ENCODE peak calls at places on chromosome 1, in nine cellular contexts. One of them, this sample, is unnamed.

GRCh38 chr1:37692834-37693175 is 489 bp downstream of the CDCA8 start:
- DNase-seq in HCT116: no peak
- DNase-seq in uterus: peak; percentile 25
- DNase-seq in neuronal stem cell: no peak
- DNase-seq in psoas muscle: no peak
- DNase-seq in cardiac fibroblast: no peak
- DNase-seq in fibroblast of lung: no peak
- DNase-seq in right lobe of liver: peak; percentile 54
- DNase-seq in transverse colon: no peak
- DNase-seq in this sample: no peak

GRCh38 chr1:226982451-226983177 is 42.5 kb downstream of the COQ8A start:
- DNase-seq in HCT116: no peak
- DNase-seq in uterus: no peak
- DNase-seq in neuronal stem cell: no peak
- DNase-seq in psoas muscle: peak; percentile 48
- DNase-seq in cardiac fibroblast: no peak
- DNase-seq in fibroblast of lung: no peak
- DNase-seq in right lobe of liver: no peak
- DNase-seq in transverse colon: no peak
- DNase-seq in this sample: no peak

GRCh38 chr1:223831755-223832636 is 13.8 kb downstream of the TP53BP2 start:
- DNase-seq in HCT116: no peak
- DNase-seq in uterus: no peak
- DNase-seq in neuronal stem cell: no peak
- DNase-seq in psoas muscle: no peak
- DNase-seq in cardiac fibroblast: peak; percentile 67
- DNase-seq in fibroblast of lung: peak; percentile 81
- DNase-seq in right lobe of liver: no peak
- DNase-seq in transverse colon: no peak
- DNase-seq in this sample: peak; percentile 63

GRCh38 chr1:54681396-54681795 is 34.3 kb upstream of the TTC4 start:
- DNase-seq in HCT116: no peak
- DNase-seq in uterus: no peak
- DNase-seq in neuronal stem cell: no peak
- DNase-seq in psoas muscle: no peak
- DNase-seq in cardiac fibroblast: peak; percentile 21
- DNase-seq in fibroblast of lung: peak; percentile 5
- DNase-seq in right lobe of liver: no peak
- DNase-seq in transverse colon: no peak
- DNase-seq in this sample: peak; percentile 33

GRCh38 chr1:179939941-179940340 is 14.7 kb upstream of the CEP350 start:
- DNase-seq in HCT116: no peak
- DNase-seq in uterus: no peak
- DNase-seq in neuronal stem cell: no peak
- DNase-seq in psoas muscle: no peak
- DNase-seq in cardiac fibroblast: no peak
- DNase-seq in fibroblast of lung: no peak
- DNase-seq in right lobe of liver: no peak
- DNase-seq in transverse colon: no peak
- DNase-seq in this sample: no peak

GRCh38 chr1:2232255-2232915 is 4.3 kb downstream of the SKI start:
- DNase-seq in HCT116: no peak
- DNase-seq in uterus: no peak
- DNase-seq in neuronal stem cell: no peak
- DNase-seq in psoas muscle: no peak
- DNase-seq in cardiac fibroblast: no peak
- DNase-seq in fibroblast of lung: no peak
- DNase-seq in right lobe of liver: no peak
- DNase-seq in transverse colon: no peak
- DNase-seq in this sample: no peak

GRCh38 chr1:113770031-113770430 is 10.7 kb upstream of the PHTF1 start:
- DNase-seq in HCT116: no peak
- DNase-seq in uterus: no peak
- DNase-seq in neuronal stem cell: no peak
- DNase-seq in psoas muscle: no peak
- DNase-seq in cardiac fibroblast: no peak
- DNase-seq in fibroblast of lung: no peak
- DNase-seq in right lobe of liver: no peak
- DNase-seq in transverse colon: no peak
- DNase-seq in this sample: no peak

GRCh38 chr1:61244114-61244513 is 161.8 kb downstream of the NFIA start:
- DNase-seq in HCT116: peak; percentile 32
- DNase-seq in uterus: no peak
- DNase-seq in neuronal stem cell: no peak
- DNase-seq in psoas muscle: no peak
- DNase-seq in cardiac fibroblast: peak; percentile 75
- DNase-seq in fibroblast of lung: peak; percentile 76
- DNase-seq in right lobe of liver: no peak
- DNase-seq in transverse colon: no peak
- DNase-seq in this sample: peak; percentile 87

DNA sequence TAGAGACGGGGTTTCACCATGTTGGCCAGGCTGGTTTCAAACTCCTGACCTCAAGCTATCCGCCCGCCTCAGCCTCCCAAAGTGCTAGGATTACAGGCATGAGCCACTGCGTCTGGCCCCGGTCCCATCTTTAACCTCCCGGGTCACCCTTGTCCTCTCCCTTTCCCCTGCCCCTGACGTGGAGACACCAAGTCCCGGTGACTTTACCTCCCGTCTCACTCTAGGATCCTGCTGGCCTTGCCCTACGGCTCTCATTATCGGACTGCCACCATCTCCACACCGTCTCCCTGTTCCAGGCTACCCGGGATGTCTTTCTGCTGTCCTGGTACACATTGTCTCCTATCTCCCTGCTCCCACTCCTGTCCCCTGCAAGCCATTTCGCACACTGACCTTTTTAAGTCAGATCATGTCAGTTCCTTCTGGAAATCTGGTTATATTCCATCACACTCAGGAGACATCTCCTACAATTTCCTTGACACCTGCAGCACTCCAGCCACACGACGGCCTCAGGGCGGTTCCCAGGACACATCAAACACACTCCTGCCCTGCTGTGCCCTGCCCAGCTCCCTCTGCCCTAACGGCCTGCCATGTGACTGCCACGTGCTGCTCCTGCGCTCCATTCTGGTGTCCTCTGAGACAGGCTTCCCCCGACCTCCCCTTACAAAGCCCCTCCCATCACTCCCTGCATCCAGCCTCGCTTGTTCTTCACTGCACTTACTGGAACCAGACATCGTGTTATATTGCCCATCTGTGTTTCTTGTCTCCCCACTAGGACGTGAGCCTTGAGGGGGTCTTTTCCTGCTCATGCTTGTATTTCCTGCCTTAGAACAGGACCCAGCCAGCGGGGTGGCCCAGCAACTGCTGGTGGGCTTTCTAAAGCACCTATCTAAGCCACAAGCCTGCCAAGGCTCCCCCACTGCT is 32.7 kb downstream of the TTC39A start:
- DNase-seq in HCT116: no peak
- DNase-seq in uterus: no peak
- DNase-seq in neuronal stem cell: no peak
- DNase-seq in psoas muscle: no peak
- DNase-seq in cardiac fibroblast: no peak
- DNase-seq in fibroblast of lung: no peak
- DNase-seq in right lobe of liver: peak; percentile 47
- DNase-seq in transverse colon: peak; percentile 42
- DNase-seq in this sample: no peak
- H3K4me3 ChIP-seq in HCT116: no peak overlapping the region
- H3K4me3 ChIP-seq in uterus: peak overlapping the region; percentile 35
- H3K4me3 ChIP-seq in neuronal stem cell: no peak overlapping the region
- H3K4me3 ChIP-seq in psoas muscle: peak overlapping the region; percentile 59
- H3K4me3 ChIP-seq in cardiac fibroblast: no peak overlapping the region
- H3K4me3 ChIP-seq in fibroblast of lung: no peak overlapping the region
- H3K4me3 ChIP-seq in right lobe of liver: peak overlapping the region; percentile 36
- H3K4me3 ChIP-seq in transverse colon: no peak overlapping the region
- H3K4me3 ChIP-seq in this sample: peak overlapping the region; percentile 56

GRCh38 chr1:165442053-165442452 is 2.9 kb downstream of the RXRG start:
- DNase-seq in HCT116: no peak
- DNase-seq in uterus: no peak
- DNase-seq in neuronal stem cell: no peak
- DNase-seq in psoas muscle: no peak
- DNase-seq in cardiac fibroblast: no peak
- DNase-seq in fibroblast of lung: no peak
- DNase-seq in right lobe of liver: no peak
- DNase-seq in transverse colon: no peak
- DNase-seq in this sample: no peak

GRCh38 chr1:165442653-165443052 is 2.3 kb downstream of the RXRG start:
- DNase-seq in HCT116: no peak
- DNase-seq in uterus: no peak
- DNase-seq in neuronal stem cell: no peak
- DNase-seq in psoas muscle: no peak
- DNase-seq in cardiac fibroblast: no peak
- DNase-seq in fibroblast of lung: no peak
- DNase-seq in right lobe of liver: no peak
- DNase-seq in transverse colon: no peak
- DNase-seq in this sample: no peak

GRCh38 chr1:165444897-165445370 is at the start of gene RXRG:
- DNase-seq in HCT116: no peak
- DNase-seq in uterus: no peak
- DNase-seq in neuronal stem cell: peak; percentile 52
- DNase-seq in psoas muscle: peak; percentile 89
- DNase-seq in cardiac fibroblast: peak; percentile 7
- DNase-seq in fibroblast of lung: no peak
- DNase-seq in right lobe of liver: no peak
- DNase-seq in transverse colon: no peak
- DNase-seq in this sample: no peak

GRCh38 chr1:165445388-165445787 is 462 bp upstream of the RXRG start:
- DNase-seq in HCT116: no peak
- DNase-seq in uterus: no peak
- DNase-seq in neuronal stem cell: no peak
- DNase-seq in psoas muscle: no peak
- DNase-seq in cardiac fibroblast: no peak
- DNase-seq in fibroblast of lung: no peak
- DNase-seq in right lobe of liver: no peak
- DNase-seq in transverse colon: no peak
- DNase-seq in this sample: no peak

GRCh38 chr1:165443539-165444289 is 1.2 kb downstream of the RXRG start:
- DNase-seq in HCT116: no peak
- DNase-seq in uterus: no peak
- DNase-seq in neuronal stem cell: no peak
- DNase-seq in psoas muscle: peak; percentile 77
- DNase-seq in cardiac fibroblast: no peak
- DNase-seq in fibroblast of lung: no peak
- DNase-seq in right lobe of liver: no peak
- DNase-seq in transverse colon: no peak
- DNase-seq in this sample: no peak
- H3K4me3 ChIP-seq in HCT116: no peak overlapping the region
- H3K4me3 ChIP-seq in uterus: no peak overlapping the region
- H3K4me3 ChIP-seq in neuronal stem cell: no peak overlapping the region
- H3K4me3 ChIP-seq in psoas muscle: peak overlapping the region; percentile 70
- H3K4me3 ChIP-seq in cardiac fibroblast: no peak overlapping the region
- H3K4me3 ChIP-seq in fibroblast of lung: no peak overlapping the region
- H3K4me3 ChIP-seq in right lobe of liver: no peak overlapping the region
- H3K4me3 ChIP-seq in transverse colon: no peak overlapping the region
- H3K4me3 ChIP-seq in this sample: no peak overlapping the region

GRCh38 chr1:236400061-236400638 is 6.1 kb downstream of the EDARADD start:
- DNase-seq in HCT116: no peak
- DNase-seq in uterus: no peak
- DNase-seq in neuronal stem cell: peak; percentile 9
- DNase-seq in psoas muscle: no peak
- DNase-seq in cardiac fibroblast: no peak
- DNase-seq in fibroblast of lung: no peak
- DNase-seq in right lobe of liver: no peak
- DNase-seq in transverse colon: no peak
- DNase-seq in this sample: peak; percentile 51
- H3K4me3 ChIP-seq in HCT116: no peak overlapping the region
- H3K4me3 ChIP-seq in uterus: no peak overlapping the region
- H3K4me3 ChIP-seq in neuronal stem cell: no peak overlapping the region
- H3K4me3 ChIP-seq in psoas muscle: no peak overlapping the region
- H3K4me3 ChIP-seq in cardiac fibroblast: no peak overlapping the region
- H3K4me3 ChIP-seq in fibroblast of lung: no peak overlapping the region
- H3K4me3 ChIP-seq in right lobe of liver: no peak overlapping the region
- H3K4me3 ChIP-seq in transverse colon: no peak overlapping the region
- H3K4me3 ChIP-seq in this sample: no peak overlapping the region

GRCh38 chr1:234601217-234602017 is 8.6 kb downstream of the IRF2BP2 start:
- DNase-seq in HCT116: no peak
- DNase-seq in uterus: peak; percentile 47
- DNase-seq in neuronal stem cell: no peak
- DNase-seq in psoas muscle: no peak
- DNase-seq in cardiac fibroblast: peak; percentile 69
- DNase-seq in fibroblast of lung: peak; percentile 52
- DNase-seq in right lobe of liver: no peak
- DNase-seq in transverse colon: peak; percentile 42
- DNase-seq in this sample: peak; percentile 78
- H3K4me3 ChIP-seq in HCT116: no peak overlapping the region
- H3K4me3 ChIP-seq in uterus: peak overlapping the region; percentile 63
- H3K4me3 ChIP-seq in neuronal stem cell: no peak overlapping the region
- H3K4me3 ChIP-seq in psoas muscle: peak overlapping the region; percentile 67
- H3K4me3 ChIP-seq in cardiac fibroblast: no peak overlapping the region
- H3K4me3 ChIP-seq in fibroblast of lung: no peak overlapping the region
- H3K4me3 ChIP-seq in right lobe of liver: no peak overlapping the region
- H3K4me3 ChIP-seq in transverse colon: no peak overlapping the region
- H3K4me3 ChIP-seq in this sample: no peak overlapping the region

GRCh38 chr1:156641761-156642264 is at the start of gene BCAN:
- DNase-seq in HCT116: no peak
- DNase-seq in uterus: peak; percentile 50
- DNase-seq in neuronal stem cell: no peak
- DNase-seq in psoas muscle: peak; percentile 67
- DNase-seq in cardiac fibroblast: peak; percentile 27
- DNase-seq in fibroblast of lung: no peak
- DNase-seq in right lobe of liver: no peak
- DNase-seq in transverse colon: no peak
- DNase-seq in this sample: peak; percentile 27
- H3K4me3 ChIP-seq in HCT116: no peak within 1 kb of the TSS
- H3K4me3 ChIP-seq in uterus: peak within 1 kb of the TSS; percentile 29
- H3K4me3 ChIP-seq in neuronal stem cell: peak within 1 kb of the TSS; percentile 34
- H3K4me3 ChIP-seq in psoas muscle: peak within 1 kb of the TSS; percentile 62
- H3K4me3 ChIP-seq in cardiac fibroblast: no peak within 1 kb of the TSS
- H3K4me3 ChIP-seq in fibroblast of lung: peak within 1 kb of the TSS; percentile 4
- H3K4me3 ChIP-seq in right lobe of liver: no peak within 1 kb of the TSS
- H3K4me3 ChIP-seq in transverse colon: peak within 1 kb of the TSS; percentile 6
- H3K4me3 ChIP-seq in this sample: peak within 1 kb of the TSS; percentile 5

This sample was measured in choroid plexus epithelial cell.